ENCODE peak calls at places on chromosomes 11 and 22, in six cellular contexts. H, E, L, Q, G and Z are unnamed samples.

GRCh38 chr11:62071408-62071807 is 52.4 kb upstream of the INCENP start:
- DNase-seq in Q (no peak), H (no peak), G (no peak), L (no peak), E (no peak), Z (no peak)

GRCh38 chr11:45266693-45267451 is 19.3 kb downstream of the SYT13 start:
- DNase-seq in L (no peak), G (peak; percentile 56), H (no peak), Q (no peak), E (no peak), Z (no peak)

GRCh38 chr11:279966-280761 is 2.0 kb downstream of the NLRP6 start:
- DNase-seq in G (peak; percentile 39), H (no peak), Q (peak; percentile 1), E (no peak), L (no peak), Z (no peak)

GRCh38 chr11:92384316-92384715 is 159.7 kb downstream of the FAT3 start:
- DNase-seq in H (no peak), G (no peak), Q (no peak), L (no peak), E (no peak), Z (no peak)

GRCh38 chr22:37270928-37271650 is 11.2 kb upstream of the CYTH4 start:
- DNase-seq in L (no peak), Q (no peak), E (no peak), H (no peak), G (no peak), Z (no peak)

GRCh38 chr11:47005441-47005840 is 68.9 kb downstream of the CSTPP1 start:
- DNase-seq in G (no peak), E (no peak), H (no peak), Q (no peak), L (no peak), Z (no peak)

GRCh38 chr11:103676413-103676812 is 360.0 kb upstream of the DDI1 start:
- DNase-seq in Q (no peak), L (no peak), H (no peak), G (no peak), E (no peak), Z (no peak)

GRCh38 chr22:39927544-39927943 is 26.7 kb downstream of the GRAP2 start:
- DNase-seq in G (no peak), H (no peak), L (no peak), Q (no peak), E (no peak), Z (no peak)

GRCh38 chr22:40728731-40729189 is 49.5 kb downstream of the MCHR1 start:
- DNase-seq in G (no peak), E (peak; percentile 66), L (no peak), H (no peak), Q (peak; percentile 22), Z (no peak)